ENCODE peak calls at places on chromosomes 12 and 14, in ten cellular contexts. G is stimulated activated CD8-positive, alpha-beta memory T cell treated with anti-CD3 and anti-CD28 coated beads, Interleukin-4, amount 100 ng/mL, for 1 hour; I is choroid plexus epithelial cell; V is activated CD8-positive, alpha-beta memory T cell treated with anti-CD3 and anti-CD28 coated beads for 24 hours; B is AG08395; C is mesothelial cell of epicardium; Q is esophagus muscularis mucosa; P is B cell; R is prostate gland; F is NCI-H1092. A is an unnamed sample.
A peak's percentile ranks its signal among the peaks of the same experiment; 100 is the strongest.

GRCh38 chr14:65958664-65959562 is 527.3 kb upstream of the CCDC196 start:
- DNase-seq in G (no peak), I (peak; percentile 51), V (no peak), B (peak; percentile 45), C (no peak), Q (no peak), P (peak; percentile 34), R (no peak), F (peak; percentile 53), A (no peak)

GRCh38 chr12:47545938-47546609 is 159.8 kb downstream of the RPAP3 start:
- DNase-seq in G (no peak), I (no peak), V (no peak), B (no peak), C (no peak), Q (no peak), P (no peak), R (no peak), F (no peak), A (no peak)

GRCh38 chr14:50943943-50944646 is at the start of gene PYGL:
- DNase-seq in G (no peak), I (peak; percentile 63), V (peak; percentile 68), B (peak; percentile 79), C (peak; percentile 37), Q (peak; percentile 93), P (peak; percentile 74), R (peak; percentile 65), F (peak; percentile 33), A (peak; percentile 82)

GRCh38 chr12:11763760-11764520 is 114.5 kb downstream of the ETV6 start:
- DNase-seq in G (no peak), I (peak; percentile 84), V (no peak), B (peak; percentile 84), C (no peak), Q (no peak), P (no peak), R (no peak), F (no peak), A (peak; percentile 76)

GRCh38 chr12:81502912-81503695 is 256.0 kb downstream of the PPFIA2 start:
- DNase-seq in G (no peak), I (peak; percentile 97), V (no peak), B (peak; percentile 71), C (no peak), Q (no peak), P (no peak), R (no peak), F (no peak), A (peak; percentile 97)

GRCh38 chr12:27902651-27903050 is 69.9 kb downstream of the PTHLH start:
- DNase-seq in G (no peak), I (no peak), V (no peak), B (no peak), C (no peak), Q (no peak), P (no peak), R (no peak), F (no peak), A (no peak)

GRCh38 chr12:105226219-105226618 is 9.8 kb downstream of the APPL2 start:
- DNase-seq in G (no peak), I (peak; percentile 95), V (no peak), B (peak; percentile 88), C (no peak), Q (no peak), P (no peak), R (peak; percentile 74), F (no peak), A (no peak)

GRCh38 chr12:19830461-19830860 is 391.2 kb downstream of the AEBP2 start:
- DNase-seq in G (no peak), I (no peak), V (no peak), B (no peak), C (no peak), Q (no peak), P (no peak), R (no peak), F (no peak), A (no peak)

GRCh38 chr14:69612014-69612758 is 790 bp downstream of the SUSD6 start:
- DNase-seq in G (no peak), I (no peak), V (peak; percentile 78), B (no peak), C (no peak), Q (no peak), P (peak; percentile 54), R (peak; percentile 21), F (peak; percentile 18), A (no peak)